ENCODE peak calls at places on chromosomes 5 and 9, in six cellular contexts. Z is neural progenitor cell, U is GM12865, H is mucosa of gallbladder, P is endothelial cell, N is HTR-8/SVneo. C is an unnamed sample.

GRCh38 chr5:77376624-77377023 is 115.5 kb downstream of the WDR41 start:
- DNase-seq in Z (no peak), U (no peak), H (no peak), P (no peak), N (no peak), C (no peak)

GRCh38 chr5:5165541-5166002 is 25.4 kb downstream of the ADAMTS16 start:
- DNase-seq in Z (no peak), U (no peak), H (no peak), P (no peak), N (peak), C (no peak)

GRCh38 chr5:168327994-168328393 is 36.5 kb downstream of the WWC1 start:
- DNase-seq in Z (no peak), U (no peak), H (no peak), P (no peak), N (no peak), C (no peak)

GRCh38 chr5:153613143-153613542 is 122.7 kb downstream of the GRIA1 start:
- DNase-seq in Z (no peak), U (no peak), H (no peak), P (no peak), N (no peak), C (no peak)

GRCh38 chr5:173872887-173873286 is 15.3 kb upstream of the CPEB4 start:
- DNase-seq in Z (no peak), U (no peak), H (no peak), P (no peak), N (no peak), C (no peak)

GRCh38 chr9:93298498-93299417 is 114.8 kb downstream of the WNK2 start:
- DNase-seq in Z (no peak), U (no peak), H (no peak), P (no peak), N (no peak), C (peak)

GRCh38 chr5:66720776-66721175 is 124.6 kb downstream of the MAST4 start:
- DNase-seq in Z (no peak), U (no peak), H (no peak), P (no peak), N (no peak), C (no peak)

GRCh38 chr5:79546782-79547428 is 33.0 kb upstream of the HOMER1 start:
- DNase-seq in Z (no peak), U (no peak), H (no peak), P (no peak), N (no peak), C (no peak)

GRCh38 chr5:120139039-120139438 is 325.1 kb upstream of the PRR16 start:
- DNase-seq in Z (no peak), U (no peak), H (no peak), P (no peak), N (peak), C (no peak)

GRCh38 chr5:16548115-16548514 is 68.7 kb downstream of the RETREG1 start:
- DNase-seq in Z (no peak), U (no peak), H (peak), P (no peak), N (no peak), C (no peak)

GRCh38 chr5:143225511-143225910 is 178.0 kb downstream of the NR3C1 start:
- DNase-seq in Z (no peak), U (no peak), H (no peak), P (no peak), N (no peak), C (no peak)

GRCh38 chr9:36442710-36443109 is 42.6 kb upstream of the RNF38 start:
- DNase-seq in Z (peak), U (no peak), H (no peak), P (no peak), N (no peak), C (no peak)

C was measured in WERI-Rb-1.